ENCODE peak calls at places on chromosome 13, in seven cellular contexts. One of them, this sample, is unnamed.

GRCh38 chr13:101415358-101416174 is 742 bp downstream of the NALCN start:
- DNase-seq in activated T-helper 9 cell treated with anti-CD3 and anti-CD28 coated beads, Interleukin-2, amount 50 U/mL, for 16 hours: no peak
- DNase-seq in stimulated activated CD4-positive, alpha-beta T cell treated with anti-CD3 and anti-CD28 coated beads, Interleukin-4, amount 100 ng/mL, for 24 hours: no peak
- DNase-seq in PC-3: no peak
- DNase-seq in brain microvascular endothelial cell: no peak
- DNase-seq in activated gamma-delta T cell treated with anti-CD3 and anti-CD28 coated beads, Interleukin-2, amount 50 U/mL, for 16 hours: no peak
- DNase-seq in colonic mucosa: no peak
- DNase-seq in this sample: peak

GRCh38 chr13:93621051-93621450 is 394.4 kb downstream of the GPC6 start:
- DNase-seq in activated T-helper 9 cell treated with anti-CD3 and anti-CD28 coated beads, Interleukin-2, amount 50 U/mL, for 16 hours: no peak
- DNase-seq in stimulated activated CD4-positive, alpha-beta T cell treated with anti-CD3 and anti-CD28 coated beads, Interleukin-4, amount 100 ng/mL, for 24 hours: no peak
- DNase-seq in PC-3: no peak
- DNase-seq in brain microvascular endothelial cell: no peak
- DNase-seq in activated gamma-delta T cell treated with anti-CD3 and anti-CD28 coated beads, Interleukin-2, amount 50 U/mL, for 16 hours: no peak
- DNase-seq in colonic mucosa: no peak
- DNase-seq in this sample: no peak

GRCh38 chr13:113849546-113849945 is 14.3 kb downstream of the GAS6 start:
- DNase-seq in activated T-helper 9 cell treated with anti-CD3 and anti-CD28 coated beads, Interleukin-2, amount 50 U/mL, for 16 hours: no peak
- DNase-seq in stimulated activated CD4-positive, alpha-beta T cell treated with anti-CD3 and anti-CD28 coated beads, Interleukin-4, amount 100 ng/mL, for 24 hours: no peak
- DNase-seq in PC-3: peak
- DNase-seq in brain microvascular endothelial cell: no peak
- DNase-seq in activated gamma-delta T cell treated with anti-CD3 and anti-CD28 coated beads, Interleukin-2, amount 50 U/mL, for 16 hours: no peak
- DNase-seq in colonic mucosa: peak
- DNase-seq in this sample: no peak

GRCh38 chr13:110912651-110913051 is 2.2 kb downstream of the ANKRD10 start:
- DNase-seq in activated T-helper 9 cell treated with anti-CD3 and anti-CD28 coated beads, Interleukin-2, amount 50 U/mL, for 16 hours: no peak
- DNase-seq in stimulated activated CD4-positive, alpha-beta T cell treated with anti-CD3 and anti-CD28 coated beads, Interleukin-4, amount 100 ng/mL, for 24 hours: no peak
- DNase-seq in PC-3: peak
- DNase-seq in brain microvascular endothelial cell: peak
- DNase-seq in activated gamma-delta T cell treated with anti-CD3 and anti-CD28 coated beads, Interleukin-2, amount 50 U/mL, for 16 hours: no peak
- DNase-seq in colonic mucosa: no peak
- DNase-seq in this sample: no peak

GRCh38 chr13:98022210-98022609 is 68.7 kb downstream of the IPO5 start:
- DNase-seq in activated T-helper 9 cell treated with anti-CD3 and anti-CD28 coated beads, Interleukin-2, amount 50 U/mL, for 16 hours: no peak
- DNase-seq in stimulated activated CD4-positive, alpha-beta T cell treated with anti-CD3 and anti-CD28 coated beads, Interleukin-4, amount 100 ng/mL, for 24 hours: no peak
- DNase-seq in PC-3: peak
- DNase-seq in brain microvascular endothelial cell: peak
- DNase-seq in activated gamma-delta T cell treated with anti-CD3 and anti-CD28 coated beads, Interleukin-2, amount 50 U/mL, for 16 hours: no peak
- DNase-seq in colonic mucosa: no peak
- DNase-seq in this sample: peak

GRCh38 chr13:109773276-109773675 is 13.1 kb downstream of the IRS2 start:
- DNase-seq in activated T-helper 9 cell treated with anti-CD3 and anti-CD28 coated beads, Interleukin-2, amount 50 U/mL, for 16 hours: no peak
- DNase-seq in stimulated activated CD4-positive, alpha-beta T cell treated with anti-CD3 and anti-CD28 coated beads, Interleukin-4, amount 100 ng/mL, for 24 hours: no peak
- DNase-seq in PC-3: peak
- DNase-seq in brain microvascular endothelial cell: no peak
- DNase-seq in activated gamma-delta T cell treated with anti-CD3 and anti-CD28 coated beads, Interleukin-2, amount 50 U/mL, for 16 hours: no peak
- DNase-seq in colonic mucosa: no peak
- DNase-seq in this sample: no peak

GRCh38 chr13:42047561-42048322 is 706 bp upstream of the DGKH start:
- DNase-seq in activated T-helper 9 cell treated with anti-CD3 and anti-CD28 coated beads, Interleukin-2, amount 50 U/mL, for 16 hours: peak
- DNase-seq in stimulated activated CD4-positive, alpha-beta T cell treated with anti-CD3 and anti-CD28 coated beads, Interleukin-4, amount 100 ng/mL, for 24 hours: peak
- DNase-seq in PC-3: peak
- DNase-seq in brain microvascular endothelial cell: peak
- DNase-seq in activated gamma-delta T cell treated with anti-CD3 and anti-CD28 coated beads, Interleukin-2, amount 50 U/mL, for 16 hours: no peak
- DNase-seq in colonic mucosa: peak
- DNase-seq in this sample: peak

GRCh38 chr13:25248071-25248470 is 39.2 kb downstream of the MTMR6 start:
- DNase-seq in activated T-helper 9 cell treated with anti-CD3 and anti-CD28 coated beads, Interleukin-2, amount 50 U/mL, for 16 hours: no peak
- DNase-seq in stimulated activated CD4-positive, alpha-beta T cell treated with anti-CD3 and anti-CD28 coated beads, Interleukin-4, amount 100 ng/mL, for 24 hours: no peak
- DNase-seq in PC-3: no peak
- DNase-seq in brain microvascular endothelial cell: no peak
- DNase-seq in activated gamma-delta T cell treated with anti-CD3 and anti-CD28 coated beads, Interleukin-2, amount 50 U/mL, for 16 hours: no peak
- DNase-seq in colonic mucosa: no peak
- DNase-seq in this sample: no peak

GRCh38 chr13:114015111-114015551 is 41.3 kb upstream of the C13orf46 start:
- DNase-seq in activated T-helper 9 cell treated with anti-CD3 and anti-CD28 coated beads, Interleukin-2, amount 50 U/mL, for 16 hours: no peak
- DNase-seq in stimulated activated CD4-positive, alpha-beta T cell treated with anti-CD3 and anti-CD28 coated beads, Interleukin-4, amount 100 ng/mL, for 24 hours: no peak
- DNase-seq in PC-3: no peak
- DNase-seq in brain microvascular endothelial cell: no peak
- DNase-seq in activated gamma-delta T cell treated with anti-CD3 and anti-CD28 coated beads, Interleukin-2, amount 50 U/mL, for 16 hours: no peak
- DNase-seq in colonic mucosa: no peak
- DNase-seq in this sample: no peak

GRCh38 chr13:102951808-102952207 is 106.0 kb downstream of the ERCC5 start:
- DNase-seq in activated T-helper 9 cell treated with anti-CD3 and anti-CD28 coated beads, Interleukin-2, amount 50 U/mL, for 16 hours: no peak
- DNase-seq in stimulated activated CD4-positive, alpha-beta T cell treated with anti-CD3 and anti-CD28 coated beads, Interleukin-4, amount 100 ng/mL, for 24 hours: no peak
- DNase-seq in PC-3: no peak
- DNase-seq in brain microvascular endothelial cell: no peak
- DNase-seq in activated gamma-delta T cell treated with anti-CD3 and anti-CD28 coated beads, Interleukin-2, amount 50 U/mL, for 16 hours: no peak
- DNase-seq in colonic mucosa: no peak
- DNase-seq in this sample: no peak

GRCh38 chr13:93727301-93728141 is 500.9 kb downstream of the GPC6 start:
- DNase-seq in activated T-helper 9 cell treated with anti-CD3 and anti-CD28 coated beads, Interleukin-2, amount 50 U/mL, for 16 hours: no peak
- DNase-seq in stimulated activated CD4-positive, alpha-beta T cell treated with anti-CD3 and anti-CD28 coated beads, Interleukin-4, amount 100 ng/mL, for 24 hours: no peak
- DNase-seq in PC-3: peak
- DNase-seq in brain microvascular endothelial cell: peak
- DNase-seq in activated gamma-delta T cell treated with anti-CD3 and anti-CD28 coated beads, Interleukin-2, amount 50 U/mL, for 16 hours: no peak
- DNase-seq in colonic mucosa: no peak
- DNase-seq in this sample: no peak

GRCh38 chr13:69796256-69796655 is 311.4 kb upstream of the ATXN8OS start:
- DNase-seq in activated T-helper 9 cell treated with anti-CD3 and anti-CD28 coated beads, Interleukin-2, amount 50 U/mL, for 16 hours: no peak
- DNase-seq in stimulated activated CD4-positive, alpha-beta T cell treated with anti-CD3 and anti-CD28 coated beads, Interleukin-4, amount 100 ng/mL, for 24 hours: no peak
- DNase-seq in PC-3: no peak
- DNase-seq in brain microvascular endothelial cell: no peak
- DNase-seq in activated gamma-delta T cell treated with anti-CD3 and anti-CD28 coated beads, Interleukin-2, amount 50 U/mL, for 16 hours: no peak
- DNase-seq in colonic mucosa: no peak
- DNase-seq in this sample: no peak

This sample was measured in NCI-H1092.